ENCODE peak calls at places on chromosomes 3 and 15, in seven cellular contexts. F, T, Y, R, J, G and A are unnamed samples.

GRCh38 chr3:112056451-112056929 is 22.0 kb downstream of the TMPRSS7 start:
- DNase-seq in F (no peak), T (no peak), Y (peak; percentile 85), R (peak; percentile 35), J (peak; percentile 69), G (peak; percentile 69), A (peak; percentile 8)

GRCh38 chr3:125389282-125389681 is 14.2 kb upstream of the ZNF148 start:
- DNase-seq in F (no peak), T (no peak), Y (no peak), R (no peak), J (no peak), G (no peak), A (no peak)

GRCh38 chr15:82810061-82810862 is 834 bp downstream of the WHAMM start:
- DNase-seq in F (peak; percentile 46), T (no peak), Y (peak; percentile 29), R (peak; percentile 77), J (no peak), G (peak; percentile 49), A (peak; percentile 55)

GRCh38 chr3:107939621-107940236 is 151.1 kb downstream of the CD47 start:
- DNase-seq in F (peak; percentile 7), T (no peak), Y (no peak), R (no peak), J (no peak), G (no peak), A (no peak)

GRCh38 chr3:37582117-37582516 is 279.6 kb upstream of the CTDSPL start:
- DNase-seq in F (no peak), T (no peak), Y (no peak), R (no peak), J (no peak), G (no peak), A (no peak)

GRCh38 chr15:73318463-73319351 is 50.1 kb downstream of the HCN4 start:
- DNase-seq in F (no peak), T (no peak), Y (no peak), R (peak; percentile 31), J (no peak), G (no peak), A (no peak)

GRCh38 chr3:46946856-46947544 is 29.5 kb downstream of the CCDC12 start:
- DNase-seq in F (peak; percentile 75), T (no peak), Y (peak; percentile 72), R (no peak), J (no peak), G (no peak), A (no peak)

GRCh38 chr3:50356553-50356952 is 2.8 kb downstream of the TMEM115 start:
- DNase-seq in F (peak; percentile 68), T (no peak), Y (no peak), R (peak; percentile 25), J (no peak), G (no peak), A (no peak)

GRCh38 chr3:8713901-8714759 is 19.5 kb upstream of the CAV3 start:
- DNase-seq in F (no peak), T (peak; percentile 24), Y (no peak), R (peak; percentile 25), J (no peak), G (no peak), A (peak; percentile 47)

GRCh38 chr3:32780735-32781210 is 37.0 kb upstream of the TRIM71 start:
- DNase-seq in F (peak; percentile 22), T (peak; percentile 23), Y (peak; percentile 15), R (peak; percentile 59), J (no peak), G (peak; percentile 41), A (peak; percentile 42)

GRCh38 chr15:31499953-31500808 is 173.5 kb downstream of the KLF13 start:
- DNase-seq in F (no peak), T (no peak), Y (no peak), R (no peak), J (no peak), G (no peak), A (no peak)

GRCh38 chr15:76799760-76800159 is 105.4 kb downstream of the SCAPER start:
- DNase-seq in F (no peak), T (no peak), Y (peak; percentile 67), R (peak; percentile 59), J (peak; percentile 38), G (peak; percentile 39), A (peak; percentile 63)

GRCh38 chr3:195468391-195468776 is 25.6 kb upstream of the ACAP2 start:
- DNase-seq in F (no peak), T (no peak), Y (no peak), R (no peak), J (no peak), G (no peak), A (no peak)

GRCh38 chr3:84998545-84998944 is 39.8 kb downstream of the CADM2 start:
- DNase-seq in F (no peak), T (no peak), Y (no peak), R (no peak), J (no peak), G (no peak), A (no peak)

GRCh38 chr3:129428382-129429079 is at the start of gene EFCAB12:
- DNase-seq in F (peak; percentile 96), T (no peak), Y (peak; percentile 90), R (peak; percentile 96), J (peak; percentile 33), G (peak; percentile 93), A (peak; percentile 78)

GRCh38 chr3:13281657-13282527 is 138.2 kb downstream of the NUP210 start:
- DNase-seq in F (peak; percentile 67), T (no peak), Y (no peak), R (peak; percentile 20), J (no peak), G (no peak), A (no peak)

GRCh38 chr15:61034793-61035710 is 194.1 kb downstream of the RORA start:
- DNase-seq in F (no peak), T (no peak), Y (peak; percentile 72), R (peak; percentile 79), J (no peak), G (peak; percentile 82), A (no peak)

GRCh38 chr15:90011705-90012104 is 10.6 kb downstream of the ZNF710 start:
- DNase-seq in F (no peak), T (no peak), Y (no peak), R (no peak), J (no peak), G (no peak), A (no peak)
- TF ChIP-seq CTCF in F (no peak), T (no peak), Y (no peak), R (no peak), J (no peak), G (no peak), A (no peak)

DNA sequence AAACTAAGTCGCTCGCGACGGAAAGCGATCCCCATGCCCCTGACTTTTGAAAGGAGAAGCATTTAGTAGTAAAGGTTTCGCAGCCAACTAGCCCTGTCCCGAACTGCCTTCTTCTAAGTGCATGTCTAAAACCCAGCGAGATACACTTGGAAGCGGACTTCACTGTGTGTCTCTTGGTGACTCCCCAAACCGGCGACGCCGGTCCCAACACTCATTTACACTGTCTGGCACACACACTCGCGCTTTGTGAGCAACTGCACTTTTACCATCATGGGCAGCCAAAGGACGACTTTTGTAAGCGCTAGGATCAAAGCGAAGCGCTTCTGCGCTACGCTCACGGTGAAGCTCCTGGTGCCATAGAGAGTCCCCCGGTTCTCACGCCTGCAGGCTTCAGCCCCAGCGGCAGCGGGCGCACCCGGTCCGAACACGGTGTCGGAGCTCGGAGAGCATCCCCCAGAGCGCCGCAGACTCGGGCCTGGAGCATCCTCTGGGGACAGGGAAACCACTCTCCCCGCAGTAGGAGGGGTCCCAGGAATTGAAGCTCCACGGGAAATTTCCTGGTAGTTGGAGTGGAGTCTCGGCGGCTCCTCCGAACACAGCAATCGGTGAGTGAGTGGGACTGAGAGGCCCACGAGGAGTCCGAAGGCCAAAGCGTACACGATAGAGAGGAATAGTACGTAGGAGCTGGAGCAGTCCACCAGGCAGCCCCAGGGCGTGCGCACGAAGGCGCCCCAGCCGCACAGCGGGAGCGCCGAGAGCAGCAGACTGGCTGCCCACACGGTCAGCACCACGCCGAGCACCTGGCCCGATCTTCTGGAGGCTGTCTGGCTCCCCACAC is 1.4 kb downstream of the GPR149 start:
- DNase-seq in F (no peak), T (no peak), Y (no peak), R (no peak), J (no peak), G (no peak), A (no peak)
- TF ChIP-seq CTCF in F (no peak), T (no peak), Y (no peak), R (no peak), J (no peak), G (peak; percentile 3), A (no peak)

DNA sequence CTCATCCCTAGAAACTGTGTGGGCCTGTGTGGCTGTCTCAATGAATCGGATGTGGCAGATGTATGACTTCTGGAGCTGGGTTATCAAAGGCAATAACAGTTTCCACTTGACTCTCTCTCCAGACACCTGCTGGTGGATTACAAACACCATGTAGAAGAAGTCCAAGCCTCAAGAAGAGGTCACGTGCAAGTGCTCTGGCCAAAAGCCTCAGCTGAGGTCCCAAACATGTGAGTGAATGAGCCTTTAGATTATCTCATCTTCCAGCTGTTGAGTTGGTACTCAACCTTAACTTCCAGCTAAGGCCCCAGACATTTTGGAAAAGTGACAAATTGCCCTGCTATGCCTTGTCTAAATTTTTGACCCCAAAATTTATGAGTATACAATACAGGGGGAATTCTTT is 42.7 kb upstream of the IL12A start:
- DNase-seq in F (no peak), T (no peak), Y (no peak), R (no peak), J (no peak), G (no peak), A (no peak)
- TF ChIP-seq CTCF in F (no peak), T (no peak), Y (no peak), R (no peak), J (no peak), G (no peak), A (no peak)

GRCh38 chr3:186383026-186383993 is 21.3 kb upstream of the DGKG start:
- DNase-seq in F (no peak), T (no peak), Y (no peak), R (no peak), J (no peak), G (no peak), A (no peak)

GRCh38 chr3:186385856-186386602 is 24.0 kb upstream of the DGKG start:
- DNase-seq in F (no peak), T (no peak), Y (no peak), R (no peak), J (no peak), G (no peak), A (no peak)

GRCh38 chr3:186381424-186382216 is 19.6 kb upstream of the DGKG start:
- DNase-seq in F (no peak), T (no peak), Y (no peak), R (no peak), J (no peak), G (no peak), A (peak; percentile 31)

GRCh38 chr3:186380622-186381380 is 18.8 kb upstream of the DGKG start:
- DNase-seq in F (no peak), T (no peak), Y (no peak), R (peak; percentile 44), J (no peak), G (peak; percentile 63), A (peak; percentile 22)

DNA sequence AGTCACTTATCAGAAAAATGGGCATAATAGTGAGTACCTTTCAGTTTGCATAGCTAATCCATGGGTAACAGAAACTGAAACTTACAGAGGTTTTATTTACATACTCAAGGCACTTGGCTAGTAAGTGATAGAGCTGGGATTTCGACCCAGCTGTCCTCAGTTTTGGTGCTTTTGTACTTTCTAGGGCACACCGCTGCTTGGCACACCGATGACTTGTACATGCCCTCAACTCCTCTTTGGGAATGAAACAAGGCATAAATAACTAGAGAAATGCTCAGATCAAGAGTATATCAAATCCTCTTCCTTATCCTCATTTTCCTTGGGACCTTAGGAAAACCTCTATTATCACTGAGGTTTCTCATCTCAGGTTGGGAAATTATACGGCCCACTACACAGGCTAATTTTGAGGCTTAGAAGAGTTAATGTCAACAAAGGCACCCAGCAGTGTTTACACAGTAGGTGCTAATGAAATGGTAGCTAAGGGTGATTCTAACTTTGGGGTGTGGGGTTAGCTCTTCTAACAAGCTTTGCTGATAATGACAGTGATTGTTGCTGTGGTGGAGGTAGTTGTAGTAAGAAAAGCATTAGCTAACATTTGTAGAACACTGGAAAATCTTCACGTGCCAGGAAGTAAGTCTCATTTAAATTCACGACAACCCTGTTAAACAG is 20.3 kb upstream of the DGKG start:
- DNase-seq in F (no peak), T (no peak), Y (no peak), R (no peak), J (no peak), G (no peak), A (no peak)
- TF ChIP-seq CTCF in F (no peak), T (no peak), Y (no peak), R (no peak), J (no peak), G (no peak), A (no peak)